ENCODE peak calls at places on chromosomes 4 and X, in nine cellular contexts. U is GM06990; X is CD8-positive, alpha-beta T cell; O is epithelial cell of esophagus; Z is lung; G is PC-9; L is hepatocyte; Q is mammary epithelial cell; R is SK-N-SH. E is an unnamed sample.

GRCh38 chr4:128286474-128287158 is 997 bp downstream of the PGRMC2 start:
- DNase-seq in O (peak; percentile 69), L (peak; percentile 63), R (peak; percentile 29), X (peak; percentile 62), G (peak; percentile 45), Q (peak; percentile 58), Z (no peak), U (peak; percentile 29), E (peak; percentile 60)

GRCh38 chr4:152265149-152265621 is 270.7 kb downstream of the FBXW7 start:
- DNase-seq in O (peak; percentile 98), R (no peak), Z (no peak), Q (peak; percentile 90), L (peak; percentile 88), X (no peak), U (no peak), G (peak; percentile 66), E (no peak)

GRCh38 chrX:123743312-123743711 is 10.5 kb upstream of the THOC2 start:
- DNase-seq in L (no peak), Z (no peak), X (no peak), G (no peak), O (no peak), R (no peak), Q (no peak), U (no peak), E (no peak)

GRCh38 chr4:67678612-67679011 is 22.3 kb downstream of the UBA6 start:
- DNase-seq in Q (no peak), L (no peak), G (no peak), U (no peak), O (no peak), R (no peak), Z (no peak), X (no peak), E (no peak)

GRCh38 chrX:22366866-22367265 is 94.2 kb downstream of the CBLL2 start:
- DNase-seq in L (no peak), R (no peak), O (no peak), X (no peak), Z (no peak), Q (no peak), G (no peak), U (no peak), E (no peak)

GRCh38 chr4:98996056-98996941 is 778 bp downstream of the METAP1 start:
- DNase-seq in X (no peak), G (peak; percentile 46), O (peak; percentile 52), Q (peak; percentile 53), L (peak; percentile 43), U (no peak), R (peak; percentile 35), Z (no peak), E (peak; percentile 46)

GRCh38 chr4:23819041-23819511 is 70.8 kb downstream of the PPARGC1A start:
- DNase-seq in Z (peak; percentile 38), L (peak; percentile 11), Q (no peak), X (no peak), O (no peak), R (no peak), U (no peak), G (no peak), E (no peak)

GRCh38 chr4:2812985-2813384 is 20.1 kb downstream of the SH3BP2 start:
- DNase-seq in Z (no peak), G (no peak), R (no peak), X (no peak), Q (no peak), U (no peak), L (no peak), O (no peak), E (peak; percentile 30)

GRCh38 chr4:139279723-139280620 is at the start of gene MGARP:
- DNase-seq in O (peak; percentile 44), Q (peak; percentile 33), L (peak; percentile 28), X (no peak), U (no peak), G (no peak), Z (no peak), R (peak; percentile 66), E (peak; percentile 17)

GRCh38 chr4:106032851-106033286 is 137.6 kb downstream of the NPNT start:
- DNase-seq in R (no peak), O (peak; percentile 24), X (no peak), U (no peak), Z (no peak), Q (no peak), L (no peak), G (no peak), E (no peak)

GRCh38 chr4:113012776-113013175 is 36.7 kb upstream of the ANK2 start:
- DNase-seq in L (peak; percentile 8), Q (no peak), Z (no peak), X (no peak), O (no peak), U (no peak), G (no peak), R (peak; percentile 15), E (no peak)

GRCh38 chrX:20521245-20521644 is 254.5 kb upstream of the RPS6KA3 start:
- DNase-seq in G (no peak), Q (peak; percentile 42), U (no peak), Z (no peak), X (no peak), O (peak; percentile 67), R (no peak), L (peak; percentile 31), E (no peak)

GRCh38 chr4:81836716-81837115 is 365.0 kb upstream of the RASGEF1B start:
- DNase-seq in Z (no peak), Q (no peak), X (no peak), U (no peak), O (no peak), L (no peak), R (no peak), G (no peak), E (no peak)

GRCh38 chr4:182643801-182644311 is 273.3 kb downstream of the DCTD start:
- DNase-seq in R (no peak), Q (no peak), X (no peak), G (no peak), L (no peak), O (peak; percentile 3), U (no peak), Z (no peak), E (no peak)

GRCh38 chrX:134241960-134242619 is 5.1 kb downstream of the CCDC160 start:
- DNase-seq in R (no peak), Q (no peak), L (no peak), G (no peak), U (no peak), Z (no peak), X (no peak), O (no peak), E (no peak)

GRCh38 chr4:99790796-99791617 is 25.6 kb upstream of the DAPP1 start:
- DNase-seq in L (no peak), Z (no peak), Q (peak; percentile 88), U (no peak), X (no peak), O (peak; percentile 78), R (no peak), G (no peak), E (no peak)

GRCh38 chrX:3351287-3351686 is 4.8 kb upstream of the MXRA5 start:
- DNase-seq in L (no peak), Q (no peak), X (no peak), Z (no peak), R (no peak), U (no peak), O (no peak), G (no peak), E (no peak)
- TF ChIP-seq CTCF in L (no peak), Q (no peak), X (no peak), Z (no peak), R (no peak), U (no peak), O (no peak), G (no peak), E (no peak)

GRCh38 chr4:26322349-26322748 is 1.5 kb downstream of the RBPJ start:
- DNase-seq in R (no peak), Q (no peak), G (no peak), U (no peak), L (no peak), O (no peak), Z (no peak), X (no peak), E (no peak)
- H3K4me3 ChIP-seq in R (peak overlapping the region; percentile 70), Q (no peak overlapping the region), G (peak overlapping the region; percentile 67), U (peak overlapping the region; percentile 69), L (peak overlapping the region; percentile 83), O (peak overlapping the region; percentile 90), Z (no peak overlapping the region), X (no peak overlapping the region), E (peak overlapping the region; percentile 67)

GRCh38 chr4:60215906-60216305 is 984.2 kb upstream of the ADGRL3 start:
- DNase-seq in U (no peak), Z (no peak), R (no peak), L (no peak), Q (no peak), X (no peak), O (no peak), G (no peak), E (no peak)
- TF ChIP-seq CTCF in U (no peak), Z (no peak), R (no peak), L (no peak), Q (no peak), X (no peak), O (no peak), G (no peak), E (no peak)

DNA sequence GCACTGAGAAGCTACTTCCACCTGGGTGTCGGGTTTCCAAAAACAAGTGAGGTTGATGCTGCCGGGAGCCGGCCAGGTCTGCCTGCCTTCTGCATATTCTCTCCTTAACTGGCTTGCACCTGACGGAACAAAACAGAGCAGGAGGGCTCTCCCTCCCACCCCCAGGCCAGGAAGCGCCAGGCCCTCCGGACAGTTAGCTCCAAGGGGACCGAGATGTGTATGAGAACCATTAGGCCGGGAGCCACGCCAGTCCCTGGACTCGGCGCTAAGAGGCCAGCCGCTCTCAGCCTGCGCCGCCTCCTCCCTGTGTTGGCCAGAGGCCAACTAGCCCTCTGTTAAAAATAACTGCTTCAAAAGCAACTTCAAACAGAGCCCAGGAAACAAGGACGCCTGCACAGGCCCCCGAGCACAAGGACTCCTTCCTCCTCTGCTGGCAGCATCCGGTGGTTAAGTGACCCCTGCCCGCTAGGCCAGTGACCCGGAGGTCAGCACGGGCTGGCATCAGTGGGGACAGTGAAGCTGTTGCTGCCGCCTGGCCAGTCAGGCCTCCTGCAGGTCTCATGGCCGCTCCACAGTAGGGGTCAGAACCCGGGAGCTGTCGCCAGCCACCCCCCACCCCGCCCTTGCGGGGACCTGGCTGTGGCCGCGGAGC is 107.9 kb downstream of the ABLIM2 start:
- DNase-seq in O (no peak), X (no peak), L (peak; percentile 64), R (peak; percentile 88), Z (peak; percentile 74), U (no peak), Q (no peak), G (no peak), E (no peak)
- H3K4me3 ChIP-seq in O (no peak overlapping the region), X (no peak overlapping the region), L (no peak overlapping the region), R (no peak overlapping the region), Z (no peak overlapping the region), U (no peak overlapping the region), Q (no peak overlapping the region), G (no peak overlapping the region), E (no peak overlapping the region)

DNA sequence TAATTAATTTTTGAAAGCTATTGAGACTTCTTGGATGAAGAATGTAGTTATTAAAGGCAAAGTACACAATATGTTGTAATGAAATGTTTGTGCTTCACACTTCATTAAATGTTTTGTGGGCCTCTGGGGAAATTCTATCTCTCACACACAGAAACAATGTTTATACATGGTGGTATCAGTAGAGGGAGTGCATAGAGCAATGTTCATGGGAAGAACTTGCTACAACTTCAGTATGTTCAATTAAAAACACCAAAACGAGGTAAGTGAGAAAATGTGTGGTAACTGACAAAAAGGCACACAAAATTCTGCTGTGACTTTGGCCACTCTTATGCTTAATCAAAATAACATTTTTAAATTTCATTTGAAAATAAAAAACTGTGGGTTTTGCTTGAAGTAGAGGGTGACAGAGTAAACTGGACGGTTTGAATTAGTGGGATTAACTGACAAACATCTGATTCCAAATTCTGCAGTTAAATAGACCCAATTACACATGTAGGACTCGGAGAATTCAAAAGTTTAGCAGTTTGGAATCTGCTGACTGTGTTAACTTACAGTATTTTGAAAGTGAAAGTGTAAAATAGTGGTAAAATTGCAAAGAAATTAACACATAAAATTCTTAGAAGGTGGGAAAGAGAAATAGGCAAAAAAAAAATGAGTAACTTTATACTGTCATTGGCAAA is 111.4 kb upstream of the TTC29 start:
- DNase-seq in G (no peak), X (no peak), R (no peak), L (no peak), U (no peak), Z (no peak), Q (no peak), O (peak; percentile 19), E (peak; percentile 19)
- TF ChIP-seq CTCF in G (no peak), X (no peak), R (no peak), L (no peak), U (no peak), Z (no peak), Q (peak; percentile 19), O (peak; percentile 6), E (no peak)